ENCODE peak calls at places on chromosomes 2 and 18, in eight cellular contexts. One of them, this sample, is unnamed.

GRCh38 chr2:28683100-28683706 is 68.4 kb upstream of the PPP1CB start:
- DNase-seq in IMR-90: peak
- DNase-seq in spleen: no peak
- DNase-seq in CD8-positive, alpha-beta T cell: no peak
- DNase-seq in transverse colon: peak
- DNase-seq in Panc1: no peak
- DNase-seq in ovary: peak
- DNase-seq in Karpas-422: no peak
- DNase-seq in this sample: peak

GRCh38 chr2:30026091-30027055 is 105.0 kb upstream of the ALK start:
- DNase-seq in CD8-positive, alpha-beta T cell: no peak
- DNase-seq in spleen: no peak
- DNase-seq in ovary: no peak
- DNase-seq in IMR-90: peak
- DNase-seq in transverse colon: peak
- DNase-seq in Panc1: peak
- DNase-seq in Karpas-422: peak
- DNase-seq in this sample: peak

GRCh38 chr2:16639431-16639830 is 26.2 kb downstream of the CYRIA start:
- DNase-seq in transverse colon: no peak
- DNase-seq in Karpas-422: no peak
- DNase-seq in IMR-90: no peak
- DNase-seq in ovary: no peak
- DNase-seq in CD8-positive, alpha-beta T cell: no peak
- DNase-seq in spleen: no peak
- DNase-seq in Panc1: no peak
- DNase-seq in this sample: no peak

GRCh38 chr2:190913725-190914124 is 33.1 kb downstream of the GLS start:
- DNase-seq in CD8-positive, alpha-beta T cell: no peak
- DNase-seq in Karpas-422: no peak
- DNase-seq in spleen: no peak
- DNase-seq in Panc1: no peak
- DNase-seq in IMR-90: no peak
- DNase-seq in transverse colon: no peak
- DNase-seq in ovary: no peak
- DNase-seq in this sample: no peak

GRCh38 chr18:70221156-70221910 is 15.8 kb upstream of the RTTN start:
- DNase-seq in Karpas-422: no peak
- DNase-seq in transverse colon: no peak
- DNase-seq in spleen: no peak
- DNase-seq in ovary: no peak
- DNase-seq in Panc1: no peak
- DNase-seq in CD8-positive, alpha-beta T cell: no peak
- DNase-seq in IMR-90: no peak
- DNase-seq in this sample: no peak

GRCh38 chr2:157172866-157173578 is 84.5 kb upstream of the GALNT5 start:
- DNase-seq in ovary: no peak
- DNase-seq in Panc1: no peak
- DNase-seq in spleen: no peak
- DNase-seq in IMR-90: peak
- DNase-seq in CD8-positive, alpha-beta T cell: no peak
- DNase-seq in Karpas-422: no peak
- DNase-seq in transverse colon: no peak
- DNase-seq in this sample: peak

GRCh38 chr18:71250191-71250590 is 961.3 kb downstream of the SOCS6 start:
- DNase-seq in transverse colon: no peak
- DNase-seq in IMR-90: no peak
- DNase-seq in Panc1: no peak
- DNase-seq in Karpas-422: no peak
- DNase-seq in ovary: no peak
- DNase-seq in spleen: no peak
- DNase-seq in CD8-positive, alpha-beta T cell: no peak
- DNase-seq in this sample: no peak

GRCh38 chr18:52045946-52046345 is 294.1 kb upstream of the DCC start:
- DNase-seq in spleen: no peak
- DNase-seq in transverse colon: no peak
- DNase-seq in ovary: no peak
- DNase-seq in Panc1: no peak
- DNase-seq in CD8-positive, alpha-beta T cell: no peak
- DNase-seq in IMR-90: no peak
- DNase-seq in Karpas-422: no peak
- DNase-seq in this sample: peak

GRCh38 chr2:159069229-159069628 is 100.8 kb downstream of the TANC1 start:
- DNase-seq in ovary: no peak
- DNase-seq in transverse colon: no peak
- DNase-seq in spleen: no peak
- DNase-seq in IMR-90: no peak
- DNase-seq in Panc1: no peak
- DNase-seq in Karpas-422: no peak
- DNase-seq in CD8-positive, alpha-beta T cell: no peak
- DNase-seq in this sample: no peak

GRCh38 chr2:11239718-11240462 is 84.6 kb downstream of the SLC66A3 start:
- DNase-seq in IMR-90: peak
- DNase-seq in spleen: no peak
- DNase-seq in CD8-positive, alpha-beta T cell: no peak
- DNase-seq in ovary: no peak
- DNase-seq in transverse colon: no peak
- DNase-seq in Karpas-422: no peak
- DNase-seq in Panc1: no peak
- DNase-seq in this sample: no peak

GRCh38 chr2:194079989-194080388 is 1577.0 kb upstream of the SLC39A10 start:
- DNase-seq in IMR-90: no peak
- DNase-seq in Karpas-422: no peak
- DNase-seq in Panc1: no peak
- DNase-seq in transverse colon: no peak
- DNase-seq in CD8-positive, alpha-beta T cell: no peak
- DNase-seq in ovary: no peak
- DNase-seq in spleen: no peak
- DNase-seq in this sample: no peak

GRCh38 chr2:100179806-100180205 is 37.4 kb upstream of the AFF3 start:
- DNase-seq in Panc1: no peak
- DNase-seq in Karpas-422: peak
- DNase-seq in transverse colon: no peak
- DNase-seq in IMR-90: no peak
- DNase-seq in CD8-positive, alpha-beta T cell: no peak
- DNase-seq in spleen: no peak
- DNase-seq in ovary: no peak
- DNase-seq in this sample: no peak

GRCh38 chr2:106142683-106143082 is 51.4 kb downstream of the UXS1 start:
- DNase-seq in Karpas-422: no peak
- DNase-seq in ovary: no peak
- DNase-seq in transverse colon: no peak
- DNase-seq in spleen: no peak
- DNase-seq in Panc1: no peak
- DNase-seq in IMR-90: peak
- DNase-seq in CD8-positive, alpha-beta T cell: no peak
- DNase-seq in this sample: no peak

GRCh38 chr18:64201781-64202180 is 52.9 kb upstream of the LINC00305 start:
- DNase-seq in spleen: no peak
- DNase-seq in IMR-90: no peak
- DNase-seq in Karpas-422: no peak
- DNase-seq in Panc1: no peak
- DNase-seq in ovary: no peak
- DNase-seq in transverse colon: no peak
- DNase-seq in CD8-positive, alpha-beta T cell: no peak
- DNase-seq in this sample: no peak

GRCh38 chr2:182228741-182229140 is 198.1 kb downstream of the PDE1A start:
- DNase-seq in ovary: no peak
- DNase-seq in IMR-90: peak
- DNase-seq in spleen: no peak
- DNase-seq in CD8-positive, alpha-beta T cell: no peak
- DNase-seq in transverse colon: no peak
- DNase-seq in Karpas-422: no peak
- DNase-seq in Panc1: no peak
- DNase-seq in this sample: no peak

GRCh38 chr18:48542513-48543181 is 3.8 kb downstream of the CTIF start:
- DNase-seq in transverse colon: no peak
- DNase-seq in CD8-positive, alpha-beta T cell: no peak
- DNase-seq in Karpas-422: no peak
- DNase-seq in Panc1: no peak
- DNase-seq in ovary: peak
- DNase-seq in IMR-90: no peak
- DNase-seq in spleen: no peak
- DNase-seq in this sample: no peak

GRCh38 chr2:163045830-163046229 is 207.3 kb upstream of the KCNH7 start:
- DNase-seq in spleen: no peak
- DNase-seq in Karpas-422: no peak
- DNase-seq in ovary: no peak
- DNase-seq in transverse colon: no peak
- DNase-seq in CD8-positive, alpha-beta T cell: no peak
- DNase-seq in IMR-90: no peak
- DNase-seq in Panc1: no peak
- DNase-seq in this sample: no peak

GRCh38 chr2:69993048-69993565 is 31.7 kb upstream of the ASPRV1 start:
- DNase-seq in ovary: no peak
- DNase-seq in IMR-90: no peak
- DNase-seq in spleen: no peak
- DNase-seq in Karpas-422: no peak
- DNase-seq in transverse colon: no peak
- DNase-seq in Panc1: no peak
- DNase-seq in CD8-positive, alpha-beta T cell: no peak
- DNase-seq in this sample: no peak

GRCh38 chr18:77006305-77007175 is 126.0 kb downstream of the MBP start:
- DNase-seq in ovary: no peak
- DNase-seq in IMR-90: no peak
- DNase-seq in transverse colon: no peak
- DNase-seq in Panc1: no peak
- DNase-seq in spleen: no peak
- DNase-seq in Karpas-422: no peak
- DNase-seq in CD8-positive, alpha-beta T cell: no peak
- DNase-seq in this sample: peak

GRCh38 chr2:185526156-185526555 is 212.4 kb upstream of the FSIP2 start:
- DNase-seq in Panc1: no peak
- DNase-seq in spleen: no peak
- DNase-seq in Karpas-422: no peak
- DNase-seq in ovary: no peak
- DNase-seq in transverse colon: no peak
- DNase-seq in CD8-positive, alpha-beta T cell: no peak
- DNase-seq in IMR-90: no peak
- DNase-seq in this sample: no peak

GRCh38 chr2:3138621-3139020 is 239.0 kb downstream of the EIPR1 start:
- DNase-seq in Panc1: no peak
- DNase-seq in ovary: no peak
- DNase-seq in transverse colon: no peak
- DNase-seq in Karpas-422: no peak
- DNase-seq in spleen: no peak
- DNase-seq in CD8-positive, alpha-beta T cell: no peak
- DNase-seq in IMR-90: no peak
- DNase-seq in this sample: no peak

GRCh38 chr18:75390854-75391253 is 36.6 kb downstream of the SMIM21 start:
- DNase-seq in CD8-positive, alpha-beta T cell: no peak
- DNase-seq in IMR-90: no peak
- DNase-seq in Panc1: no peak
- DNase-seq in ovary: no peak
- DNase-seq in spleen: no peak
- DNase-seq in transverse colon: no peak
- DNase-seq in Karpas-422: no peak
- DNase-seq in this sample: no peak

DNA sequence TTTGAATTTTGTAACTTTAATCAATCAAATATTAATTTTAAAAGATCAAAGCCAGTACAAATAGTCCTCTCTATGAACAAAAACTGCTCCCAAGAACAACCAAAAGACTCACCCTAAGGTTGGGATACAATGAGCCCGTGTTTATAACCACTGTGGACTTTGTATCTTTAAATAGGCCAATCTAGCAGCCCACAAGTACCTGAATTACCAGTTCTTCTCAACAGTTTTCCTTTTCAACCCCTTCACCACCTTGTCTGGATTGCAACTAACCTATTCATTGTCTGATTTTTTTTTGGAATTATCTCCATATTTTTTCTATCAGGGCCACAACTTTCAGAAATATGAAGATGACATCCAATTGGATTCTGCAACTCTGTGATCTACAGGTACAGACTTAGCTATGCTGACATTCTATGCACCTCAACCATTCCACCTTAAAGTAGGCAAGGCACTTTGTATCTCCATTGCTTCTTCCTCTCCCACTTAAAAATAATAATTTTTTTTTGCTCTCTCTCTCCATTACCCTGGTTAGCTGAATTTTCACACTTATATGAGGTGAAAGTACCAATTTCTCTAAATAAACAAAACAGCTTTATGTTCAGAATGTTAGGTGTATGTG is 81.9 kb upstream of the MAPRE2 start:
- DNase-seq in CD8-positive, alpha-beta T cell: no peak
- DNase-seq in transverse colon: no peak
- DNase-seq in spleen: no peak
- DNase-seq in IMR-90: no peak
- DNase-seq in Karpas-422: no peak
- DNase-seq in Panc1: no peak
- DNase-seq in ovary: no peak
- DNase-seq in this sample: no peak
- H3K4me3 ChIP-seq in CD8-positive, alpha-beta T cell: no peak
- H3K4me3 ChIP-seq in transverse colon: peak
- H3K4me3 ChIP-seq in spleen: no peak
- H3K4me3 ChIP-seq in IMR-90: no peak
- H3K4me3 ChIP-seq in Karpas-422: no peak
- H3K4me3 ChIP-seq in Panc1: no peak
- H3K4me3 ChIP-seq in ovary: no peak
- H3K4me3 ChIP-seq in this sample: no peak

DNA sequence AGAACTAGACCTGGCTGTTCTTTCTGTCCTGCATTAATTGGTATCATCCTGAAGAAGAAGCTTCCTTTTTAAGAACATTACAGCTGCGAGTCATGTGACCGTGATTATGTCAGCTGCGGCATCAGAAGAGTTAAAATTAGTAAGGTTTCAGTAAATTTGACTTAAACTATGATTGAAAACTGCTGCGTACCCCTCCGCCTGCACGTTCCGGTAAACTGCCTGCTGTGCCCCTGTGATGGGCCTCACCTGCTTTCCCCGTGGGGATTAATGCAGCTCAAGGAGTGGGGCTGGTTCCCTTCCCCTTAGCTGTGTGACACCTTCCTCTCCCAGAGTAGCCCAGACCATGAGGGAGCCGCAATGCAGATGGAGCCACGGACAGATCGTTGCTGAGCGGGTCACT is 36.1 kb upstream of the MYO3B start:
- DNase-seq in transverse colon: no peak
- DNase-seq in IMR-90: no peak
- DNase-seq in CD8-positive, alpha-beta T cell: no peak
- DNase-seq in spleen: no peak
- DNase-seq in Panc1: no peak
- DNase-seq in Karpas-422: peak
- DNase-seq in ovary: no peak
- DNase-seq in this sample: no peak
- H3K4me3 ChIP-seq in transverse colon: no peak
- H3K4me3 ChIP-seq in IMR-90: no peak
- H3K4me3 ChIP-seq in CD8-positive, alpha-beta T cell: no peak
- H3K4me3 ChIP-seq in spleen: no peak
- H3K4me3 ChIP-seq in Panc1: no peak
- H3K4me3 ChIP-seq in Karpas-422: peak
- H3K4me3 ChIP-seq in ovary: no peak
- H3K4me3 ChIP-seq in this sample: no peak

GRCh38 chr2:98804736-98805135 is 73.8 kb upstream of the MGAT4A start:
- DNase-seq in CD8-positive, alpha-beta T cell: no peak
- DNase-seq in transverse colon: no peak
- DNase-seq in IMR-90: no peak
- DNase-seq in Karpas-422: no peak
- DNase-seq in ovary: no peak
- DNase-seq in Panc1: no peak
- DNase-seq in spleen: no peak
- DNase-seq in this sample: no peak
- H3K4me3 ChIP-seq in CD8-positive, alpha-beta T cell: no peak
- H3K4me3 ChIP-seq in transverse colon: no peak
- H3K4me3 ChIP-seq in IMR-90: no peak
- H3K4me3 ChIP-seq in Karpas-422: no peak
- H3K4me3 ChIP-seq in ovary: no peak
- H3K4me3 ChIP-seq in Panc1: no peak
- H3K4me3 ChIP-seq in spleen: no peak
- H3K4me3 ChIP-seq in this sample: no peak

GRCh38 chr2:200378652-200379290 is 72.3 kb downstream of the SPATS2L start:
- DNase-seq in ovary: no peak
- DNase-seq in transverse colon: no peak
- DNase-seq in Panc1: no peak
- DNase-seq in IMR-90: peak
- DNase-seq in spleen: no peak
- DNase-seq in CD8-positive, alpha-beta T cell: no peak
- DNase-seq in Karpas-422: no peak
- DNase-seq in this sample: no peak
- H3K4me3 ChIP-seq in ovary: no peak
- H3K4me3 ChIP-seq in transverse colon: peak
- H3K4me3 ChIP-seq in Panc1: peak
- H3K4me3 ChIP-seq in IMR-90: no peak
- H3K4me3 ChIP-seq in spleen: no peak
- H3K4me3 ChIP-seq in CD8-positive, alpha-beta T cell: no peak
- H3K4me3 ChIP-seq in Karpas-422: no peak
- H3K4me3 ChIP-seq in this sample: no peak